ENCODE peak calls at places on chromosome 21, in ten cellular contexts. One of them, this sample, is unnamed.

GRCh38 chr21:16308269-16308668 is 578.5 kb downstream of the USP25 start:
- DNase-seq in astrocyte of the cerebellum: peak
- DNase-seq in bronchial epithelial cell: peak
- DNase-seq in effector CD8-positive, alpha-beta T cell: no peak
- DNase-seq in NCI-H345: peak
- DNase-seq in kidney glomerular epithelial cell: no peak
- DNase-seq in lower leg skin: no peak
- DNase-seq in NCI-H1417: peak
- DNase-seq in CD8-positive, alpha-beta memory T cell: no peak
- DNase-seq in HS-5: peak
- DNase-seq in this sample: no peak

GRCh38 chr21:34129971-34130597 is 56.7 kb downstream of the MRPS6 start:
- DNase-seq in astrocyte of the cerebellum: no peak
- DNase-seq in bronchial epithelial cell: no peak
- DNase-seq in effector CD8-positive, alpha-beta T cell: no peak
- DNase-seq in NCI-H345: peak
- DNase-seq in kidney glomerular epithelial cell: no peak
- DNase-seq in lower leg skin: no peak
- DNase-seq in NCI-H1417: peak
- DNase-seq in CD8-positive, alpha-beta memory T cell: no peak
- DNase-seq in HS-5: no peak
- DNase-seq in this sample: peak

GRCh38 chr21:26374817-26375216 is 198.3 kb downstream of the CYYR1 start:
- DNase-seq in astrocyte of the cerebellum: no peak
- DNase-seq in bronchial epithelial cell: no peak
- DNase-seq in effector CD8-positive, alpha-beta T cell: no peak
- DNase-seq in NCI-H345: no peak
- DNase-seq in kidney glomerular epithelial cell: no peak
- DNase-seq in lower leg skin: no peak
- DNase-seq in NCI-H1417: no peak
- DNase-seq in CD8-positive, alpha-beta memory T cell: no peak
- DNase-seq in HS-5: no peak
- DNase-seq in this sample: no peak

GRCh38 chr21:39966786-39967185 is 99.5 kb downstream of the PCP4 start:
- DNase-seq in astrocyte of the cerebellum: no peak
- DNase-seq in bronchial epithelial cell: no peak
- DNase-seq in effector CD8-positive, alpha-beta T cell: no peak
- DNase-seq in NCI-H345: no peak
- DNase-seq in kidney glomerular epithelial cell: no peak
- DNase-seq in lower leg skin: no peak
- DNase-seq in NCI-H1417: no peak
- DNase-seq in CD8-positive, alpha-beta memory T cell: no peak
- DNase-seq in HS-5: no peak
- DNase-seq in this sample: no peak

GRCh38 chr21:46109251-46110221 is 11.6 kb downstream of the COL6A2 start:
- DNase-seq in astrocyte of the cerebellum: no peak
- DNase-seq in bronchial epithelial cell: no peak
- DNase-seq in effector CD8-positive, alpha-beta T cell: no peak
- DNase-seq in NCI-H345: no peak
- DNase-seq in kidney glomerular epithelial cell: no peak
- DNase-seq in lower leg skin: no peak
- DNase-seq in NCI-H1417: no peak
- DNase-seq in CD8-positive, alpha-beta memory T cell: no peak
- DNase-seq in HS-5: no peak
- DNase-seq in this sample: no peak

GRCh38 chr21:14870841-14871126 is 194.0 kb downstream of the NRIP1 start:
- DNase-seq in astrocyte of the cerebellum: no peak
- DNase-seq in bronchial epithelial cell: no peak
- DNase-seq in effector CD8-positive, alpha-beta T cell: no peak
- DNase-seq in NCI-H345: no peak
- DNase-seq in kidney glomerular epithelial cell: no peak
- DNase-seq in lower leg skin: no peak
- DNase-seq in NCI-H1417: no peak
- DNase-seq in CD8-positive, alpha-beta memory T cell: no peak
- DNase-seq in HS-5: no peak
- DNase-seq in this sample: no peak

GRCh38 chr21:45818904-45819285 is 162.7 kb upstream of the COL6A1 start:
- DNase-seq in astrocyte of the cerebellum: peak
- DNase-seq in bronchial epithelial cell: peak
- DNase-seq in effector CD8-positive, alpha-beta T cell: no peak
- DNase-seq in NCI-H345: no peak
- DNase-seq in kidney glomerular epithelial cell: no peak
- DNase-seq in lower leg skin: no peak
- DNase-seq in NCI-H1417: no peak
- DNase-seq in CD8-positive, alpha-beta memory T cell: no peak
- DNase-seq in HS-5: peak
- DNase-seq in this sample: peak

GRCh38 chr21:35416866-35417453 is 367.9 kb upstream of the RUNX1 start:
- DNase-seq in astrocyte of the cerebellum: no peak
- DNase-seq in bronchial epithelial cell: no peak
- DNase-seq in effector CD8-positive, alpha-beta T cell: no peak
- DNase-seq in NCI-H345: no peak
- DNase-seq in kidney glomerular epithelial cell: no peak
- DNase-seq in lower leg skin: no peak
- DNase-seq in NCI-H1417: no peak
- DNase-seq in CD8-positive, alpha-beta memory T cell: no peak
- DNase-seq in HS-5: no peak
- DNase-seq in this sample: no peak

GRCh38 chr21:37454869-37455503 is 88.4 kb downstream of the DYRK1A start:
- DNase-seq in astrocyte of the cerebellum: no peak
- DNase-seq in bronchial epithelial cell: no peak
- DNase-seq in effector CD8-positive, alpha-beta T cell: no peak
- DNase-seq in NCI-H345: no peak
- DNase-seq in kidney glomerular epithelial cell: no peak
- DNase-seq in lower leg skin: no peak
- DNase-seq in NCI-H1417: no peak
- DNase-seq in CD8-positive, alpha-beta memory T cell: no peak
- DNase-seq in HS-5: no peak
- DNase-seq in this sample: no peak

GRCh38 chr21:14736162-14736561 is 190.0 kb upstream of the SAMSN1 start:
- DNase-seq in astrocyte of the cerebellum: no peak
- DNase-seq in bronchial epithelial cell: no peak
- DNase-seq in effector CD8-positive, alpha-beta T cell: no peak
- DNase-seq in NCI-H345: no peak
- DNase-seq in kidney glomerular epithelial cell: no peak
- DNase-seq in lower leg skin: no peak
- DNase-seq in NCI-H1417: no peak
- DNase-seq in CD8-positive, alpha-beta memory T cell: no peak
- DNase-seq in HS-5: no peak
- DNase-seq in this sample: no peak

GRCh38 chr21:16418663-16419062 is 688.9 kb downstream of the USP25 start:
- DNase-seq in astrocyte of the cerebellum: no peak
- DNase-seq in bronchial epithelial cell: peak
- DNase-seq in effector CD8-positive, alpha-beta T cell: no peak
- DNase-seq in NCI-H345: peak
- DNase-seq in kidney glomerular epithelial cell: no peak
- DNase-seq in lower leg skin: no peak
- DNase-seq in NCI-H1417: no peak
- DNase-seq in CD8-positive, alpha-beta memory T cell: no peak
- DNase-seq in HS-5: no peak
- DNase-seq in this sample: no peak